ENCODE peak calls at places on chromosome 11, in nine cellular contexts. W, H, B, K, F, M, D, X and S are unnamed samples.

GRCh38 chr11:84289381-84289906 is 1003.3 kb upstream of the CCDC90B start:
- DNase-seq in H (no peak), M (no peak), X (no peak), F (no peak), K (peak; percentile 6), B (peak; percentile 80), W (peak; percentile 4), D (no peak), S (peak; percentile 9)

GRCh38 chr11:34147581-34147980 is 42.2 kb downstream of the NAT10 start:
- DNase-seq in W (no peak), M (no peak), F (no peak), X (no peak), B (no peak), H (no peak), D (no peak), K (no peak), S (no peak)

GRCh38 chr11:127675602-127676001 is 675.0 kb upstream of the KIRREL3 start:
- DNase-seq in K (no peak), H (no peak), D (no peak), M (no peak), X (no peak), F (no peak), W (peak; percentile 7), B (no peak), S (no peak)

GRCh38 chr11:60842688-60843605 is 1.0 kb downstream of the CCDC86 start:
- DNase-seq in D (no peak), X (no peak), H (no peak), K (peak; percentile 37), M (no peak), B (peak; percentile 60), W (no peak), F (no peak), S (no peak)

GRCh38 chr11:94858012-94858705 is 90.0 kb downstream of the AMOTL1 start:
- DNase-seq in X (no peak), F (no peak), H (no peak), D (no peak), W (no peak), K (no peak), M (no peak), B (no peak), S (no peak)

GRCh38 chr11:63762662-63763505 is 5.7 kb downstream of the ZFTA start:
- DNase-seq in M (peak; percentile 71), X (no peak), W (peak; percentile 58), H (peak; percentile 90), K (peak; percentile 33), D (peak; percentile 47), F (no peak), B (no peak), S (no peak)

GRCh38 chr11:45455536-45455935 is 169.4 kb upstream of the SYT13 start:
- DNase-seq in M (no peak), W (no peak), X (no peak), B (peak; percentile 35), H (no peak), K (no peak), D (no peak), F (no peak), S (no peak)

GRCh38 chr11:8068605-8069221 is 12.3 kb upstream of the TUB start:
- DNase-seq in D (peak; percentile 70), K (peak; percentile 39), F (no peak), W (peak; percentile 79), B (peak; percentile 83), H (no peak), X (no peak), M (no peak), S (no peak)

DNA sequence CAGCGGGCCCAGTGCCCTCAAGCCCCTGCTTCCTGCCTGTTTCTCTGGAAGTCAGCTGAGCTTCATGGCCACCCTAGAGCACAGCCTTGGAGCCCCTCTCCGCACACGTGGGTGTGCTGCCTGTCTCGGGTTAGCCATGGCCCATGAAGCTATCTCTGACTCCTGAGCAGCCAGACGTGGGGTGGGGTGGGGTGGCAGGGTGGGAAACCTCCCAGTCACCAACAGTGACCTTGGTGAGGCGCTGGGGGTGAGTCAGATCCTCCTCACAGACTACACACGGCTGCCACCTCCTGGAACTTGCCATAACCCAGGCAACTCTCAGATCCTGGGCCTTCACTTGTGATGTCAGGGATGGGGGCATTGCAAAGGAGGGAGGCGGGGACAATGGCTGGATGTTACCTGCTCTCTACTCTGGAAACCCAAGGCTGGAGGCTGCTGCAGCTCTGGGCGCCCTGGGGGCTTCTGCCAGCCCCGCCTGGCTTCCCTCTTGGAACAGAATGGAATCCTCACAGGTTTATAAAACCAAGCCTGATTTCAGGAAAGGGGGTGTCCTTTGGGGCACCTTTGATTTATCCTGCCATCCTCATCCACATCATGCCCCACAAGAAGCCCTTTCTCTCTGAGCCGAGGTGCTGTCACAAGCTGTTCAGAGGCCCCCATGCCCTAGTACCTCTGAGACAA is 88.4 kb downstream of the SNX19 start:
- DNase-seq in H (peak; percentile 77), B (peak; percentile 95), F (no peak), D (peak; percentile 53), W (peak; percentile 87), M (peak; percentile 86), X (peak; percentile 50), K (peak; percentile 93), S (peak; percentile 84)
- TF ChIP-seq EZH2phosphoT487 in H (no peak), B (no peak), F (no peak), D (no peak), W (no peak), M (no peak), X (no peak), K (no peak), S (no peak)

GRCh38 chr11:32615422-32615821 is 31.8 kb downstream of the EIF3M start:
- DNase-seq in X (no peak), M (peak; percentile 31), D (no peak), H (peak; percentile 6), W (no peak), F (no peak), K (peak; percentile 28), B (no peak), S (peak; percentile 8)

GRCh38 chr11:32610926-32611325 is 27.3 kb downstream of the EIF3M start:
- DNase-seq in H (no peak), D (no peak), W (no peak), X (no peak), K (no peak), B (no peak), M (no peak), F (no peak), S (no peak)

GRCh38 chr11:32613500-32614151 is 30.0 kb downstream of the EIF3M start:
- DNase-seq in M (no peak), X (no peak), K (no peak), F (no peak), H (no peak), D (no peak), B (no peak), W (no peak), S (no peak)

DNA sequence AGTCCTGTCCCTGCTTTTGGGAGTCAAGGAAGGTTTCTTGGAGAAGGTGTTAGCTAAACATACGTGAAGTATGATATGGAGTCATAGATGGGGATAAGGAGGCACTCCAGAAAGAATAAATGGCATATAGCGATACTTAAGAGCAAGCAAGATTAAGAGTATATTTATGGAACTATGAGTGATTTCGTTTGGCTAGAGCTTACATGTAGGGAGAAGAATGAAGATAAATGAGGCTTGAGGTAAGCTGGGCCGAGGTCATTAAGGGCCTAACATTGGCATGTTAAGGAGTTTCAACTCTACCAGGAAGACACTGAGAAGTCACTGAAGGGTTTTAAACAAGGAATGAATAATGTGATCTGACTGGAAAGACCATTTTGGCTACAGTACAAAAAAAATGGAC is 33.3 kb downstream of the EIF3M start:
- DNase-seq in B (no peak), H (no peak), F (no peak), K (no peak), W (no peak), M (no peak), X (no peak), D (no peak), S (no peak)
- TF ChIP-seq EZH2phosphoT487 in B (no peak), H (no peak), F (no peak), K (no peak), W (no peak), M (no peak), X (no peak), D (no peak), S (no peak)

GRCh38 chr11:20251496-20251895 is 91.2 kb upstream of the DBX1 start:
- DNase-seq in B (no peak), M (no peak), H (no peak), X (no peak), W (no peak), F (no peak), D (no peak), K (no peak), S (no peak)

GRCh38 chr11:20250644-20251247 is 90.5 kb upstream of the DBX1 start:
- DNase-seq in B (no peak), X (no peak), M (no peak), W (no peak), H (no peak), K (no peak), D (no peak), F (no peak), S (no peak)

GRCh38 chr11:20247540-20248138 is 87.4 kb upstream of the DBX1 start:
- DNase-seq in K (no peak), X (no peak), D (no peak), W (no peak), B (no peak), F (no peak), H (peak; percentile 59), M (peak; percentile 66), S (no peak)

GRCh38 chr11:20248345-20248744 is 88.1 kb upstream of the DBX1 start:
- DNase-seq in W (no peak), K (no peak), B (no peak), D (no peak), H (no peak), F (no peak), M (no peak), X (no peak), S (no peak)

GRCh38 chr11:20249313-20249873 is 89.1 kb upstream of the DBX1 start:
- DNase-seq in X (no peak), H (no peak), K (no peak), B (no peak), F (no peak), W (peak; percentile 18), M (no peak), D (no peak), S (no peak)
- TF ChIP-seq EZH2phosphoT487 in X (no peak), H (no peak), K (no peak), B (no peak), F (no peak), W (no peak), M (no peak), D (no peak), S (no peak)

GRCh38 chr11:109305009-109305408 is 117.0 kb upstream of the C11orf87 start:
- DNase-seq in X (no peak), K (no peak), D (no peak), H (no peak), W (no peak), B (no peak), F (no peak), M (no peak), S (no peak)
- TF ChIP-seq EZH2phosphoT487 in X (no peak), K (no peak), D (no peak), H (no peak), W (no peak), B (no peak), F (no peak), M (no peak), S (no peak)